ENCODE peak calls at places on chromosomes 3 and 15, in nine cellular contexts. T is HTR-8/SVneo, K is NCI-H2081, A is cardiac fibroblast, O is GM23338, W is occipital lobe, Y is NCI-H1417 treated with DMSO at 0.1 percent for 48 hours, D is fibroblast of mammary gland, G is NCI-H1092. U is an unnamed sample.

GRCh38 chr3:45642731-45643152 is 46.5 kb upstream of the SACM1L start:
- DNase-seq in T (no peak), K (no peak), A (peak), O (peak), W (no peak), Y (peak), D (peak), G (peak), U (peak)

GRCh38 chr3:190382082-190382481 is 5.9 kb upstream of the CLDN16 start:
- DNase-seq in T (no peak), K (no peak), A (peak), O (no peak), W (no peak), Y (no peak), D (peak), G (no peak), U (no peak)

GRCh38 chr3:24722106-24722505 is 227.5 kb upstream of the THRB start:
- DNase-seq in T (no peak), K (no peak), A (no peak), O (no peak), W (no peak), Y (no peak), D (no peak), G (no peak), U (no peak)

GRCh38 chr3:166211451-166211850 is 374.2 kb upstream of the BCHE start:
- DNase-seq in T (no peak), K (no peak), A (no peak), O (peak), W (no peak), Y (no peak), D (no peak), G (no peak), U (no peak)

GRCh38 chr3:149626671-149627070 is 31.2 kb downstream of the WWTR1 start:
- DNase-seq in T (no peak), K (no peak), A (no peak), O (no peak), W (no peak), Y (no peak), D (no peak), G (no peak), U (no peak)

GRCh38 chr15:77026501-77027110 is 31.7 kb downstream of the PSTPIP1 start:
- DNase-seq in T (no peak), K (no peak), A (no peak), O (no peak), W (no peak), Y (no peak), D (no peak), G (no peak), U (no peak)

GRCh38 chr3:182808041-182808765 is 14.9 kb downstream of the ATP11B start:
- DNase-seq in T (no peak), K (no peak), A (no peak), O (peak), W (no peak), Y (no peak), D (no peak), G (no peak), U (no peak)

GRCh38 chr15:93233710-93234109 is 144.7 kb upstream of the RGMA start:
- DNase-seq in T (no peak), K (no peak), A (no peak), O (no peak), W (no peak), Y (no peak), D (no peak), G (no peak), U (no peak)

GRCh38 chr3:20130122-20130521 is 55.9 kb downstream of the SGO1 start:
- DNase-seq in T (no peak), K (no peak), A (no peak), O (no peak), W (no peak), Y (no peak), D (no peak), G (no peak), U (no peak)

GRCh38 chr3:150460484-150460883 is 52.4 kb downstream of the TSC22D2 start:
- DNase-seq in T (no peak), K (no peak), A (no peak), O (no peak), W (no peak), Y (no peak), D (no peak), G (no peak), U (no peak)

GRCh38 chr3:39378092-39378491 is 5.1 kb upstream of the SLC25A38 start:
- DNase-seq in T (peak), K (no peak), A (peak), O (peak), W (no peak), Y (no peak), D (peak), G (no peak), U (no peak)

GRCh38 chr15:39919740-39920509 is at the start of gene GPR176:
- DNase-seq in T (peak), K (peak), A (peak), O (peak), W (peak), Y (no peak), D (peak), G (no peak), U (peak)

GRCh38 chr15:24857777-24858176 is 97.0 kb upstream of the SNRPN start:
- DNase-seq in T (no peak), K (no peak), A (no peak), O (peak), W (no peak), Y (no peak), D (no peak), G (no peak), U (no peak)

GRCh38 chr3:34011171-34012101 is 213.0 kb downstream of the PDCD6IP start:
- DNase-seq in T (no peak), K (no peak), A (peak), O (no peak), W (no peak), Y (no peak), D (peak), G (no peak), U (no peak)

GRCh38 chr3:117903226-117903625 is 1131.4 kb downstream of the IGSF11 start:
- DNase-seq in T (no peak), K (no peak), A (peak), O (no peak), W (no peak), Y (no peak), D (peak), G (no peak), U (no peak)

GRCh38 chr3:172201990-172202318 is 162.6 kb downstream of the FNDC3B start:
- DNase-seq in T (no peak), K (no peak), A (peak), O (no peak), W (no peak), Y (no peak), D (peak), G (no peak), U (no peak)

GRCh38 chr15:48856947-48857346 is 21.0 kb upstream of the EID1 start:
- DNase-seq in T (no peak), K (no peak), A (no peak), O (peak), W (no peak), Y (no peak), D (no peak), G (no peak), U (no peak)

GRCh38 chr15:73001840-73002239 is 50.4 kb upstream of the NEO1 start:
- DNase-seq in T (no peak), K (no peak), A (no peak), O (no peak), W (no peak), Y (no peak), D (no peak), G (no peak), U (no peak)

GRCh38 chr15:39498642-39499041 is 82.2 kb upstream of the THBS1 start:
- DNase-seq in T (no peak), K (no peak), A (no peak), O (no peak), W (no peak), Y (no peak), D (no peak), G (no peak), U (no peak)

GRCh38 chr3:66038726-66039589 is at the start of gene MAGI1:
- DNase-seq in T (peak), K (peak), A (peak), O (peak), W (peak), Y (peak), D (peak), G (peak), U (peak)

GRCh38 chr3:2958553-2958952 is 151.6 kb downstream of the IL5RA start:
- DNase-seq in T (no peak), K (no peak), A (no peak), O (no peak), W (no peak), Y (no peak), D (no peak), G (no peak), U (no peak)

GRCh38 chr15:89783861-89784685 is 7.9 kb downstream of the MESP2 start:
- DNase-seq in T (no peak), K (no peak), A (peak), O (no peak), W (no peak), Y (no peak), D (no peak), G (no peak), U (no peak)